ENCODE peak calls at places on chromosome 13, in eight cellular contexts. M is transverse colon, L is stomach, Y is breast epithelium, S is prostate gland, E is HCT116, Q is sigmoid colon, I is GM12891. W is an unnamed sample.

GRCh38 chr13:50357136-50357535 is 341.9 kb downstream of the KCNRG start:
- DNase-seq in M (no peak), L (no peak), Y (no peak), S (no peak), E (no peak), Q (no peak), I (no peak), W (no peak)

GRCh38 chr13:60258349-60258748 is 94.6 kb upstream of the DIAPH3 start:
- DNase-seq in M (no peak), L (no peak), Y (no peak), S (no peak), E (no peak), Q (no peak), I (no peak), W (no peak)

GRCh38 chr13:35694549-35695233 is 218.2 kb upstream of the MAB21L1 start:
- DNase-seq in M (no peak), L (no peak), Y (no peak), S (no peak), E (no peak), Q (no peak), I (no peak), W (no peak)

GRCh38 chr13:92649140-92649813 is 577.3 kb upstream of the GPC6 start:
- DNase-seq in M (no peak), L (no peak), Y (no peak), S (no peak), E (no peak), Q (no peak), I (no peak), W (no peak)

GRCh38 chr13:52348081-52348480 is 57.9 kb downstream of the THSD1 start:
- DNase-seq in M (no peak), L (no peak), Y (peak; percentile 42), S (no peak), E (peak; percentile 34), Q (no peak), I (no peak), W (no peak)

GRCh38 chr13:112674412-112675383 is 15.1 kb upstream of the ATP11A start:
- DNase-seq in M (no peak), L (no peak), Y (no peak), S (no peak), E (no peak), Q (no peak), I (no peak), W (no peak)

GRCh38 chr13:110492299-110493160 is 69.0 kb downstream of the RAB20 start:
- DNase-seq in M (no peak), L (no peak), Y (no peak), S (no peak), E (no peak), Q (no peak), I (no peak), W (no peak)

GRCh38 chr13:46630419-46631183 is 77.6 kb downstream of the LRCH1 start:
- DNase-seq in M (no peak), L (no peak), Y (no peak), S (no peak), E (no peak), Q (no peak), I (no peak), W (no peak)

GRCh38 chr13:68081051-68081450 is 850.9 kb upstream of the PCDH9 start:
- DNase-seq in M (no peak), L (no peak), Y (no peak), S (no peak), E (no peak), Q (no peak), I (no peak), W (no peak)

GRCh38 chr13:79859756-79860155 is 378.8 kb downstream of the NDFIP2 start:
- DNase-seq in M (no peak), L (no peak), Y (no peak), S (no peak), E (no peak), Q (no peak), I (no peak), W (no peak)

GRCh38 chr13:44373601-44374347 is at the start of gene SERP2:
- DNase-seq in M (no peak), L (no peak), Y (no peak), S (no peak), E (no peak), Q (peak; percentile 76), I (no peak), W (no peak)

GRCh38 chr13:73169971-73170370 is 111.2 kb downstream of the KLF5 start:
- DNase-seq in M (no peak), L (no peak), Y (no peak), S (no peak), E (no peak), Q (no peak), I (no peak), W (no peak)

GRCh38 chr13:73171242-73171641 is 112.4 kb downstream of the KLF5 start:
- DNase-seq in M (peak; percentile 63), L (no peak), Y (no peak), S (peak; percentile 31), E (no peak), Q (no peak), I (no peak), W (no peak)

GRCh38 chr13:73168226-73168992 is 109.6 kb downstream of the KLF5 start:
- DNase-seq in M (no peak), L (no peak), Y (no peak), S (no peak), E (no peak), Q (no peak), I (no peak), W (no peak)

GRCh38 chr13:73167046-73167820 is 108.4 kb downstream of the KLF5 start:
- DNase-seq in M (no peak), L (no peak), Y (no peak), S (no peak), E (no peak), Q (no peak), I (no peak), W (no peak)

GRCh38 chr13:73168993-73169401 is 110.2 kb downstream of the KLF5 start:
- DNase-seq in M (peak; percentile 21), L (peak; percentile 29), Y (peak; percentile 61), S (peak; percentile 67), E (no peak), Q (no peak), I (no peak), W (no peak)
- TF ChIP-seq POLR2AphosphoS5 in M (no peak), L (no peak), Y (no peak), S (peak; percentile 74), E (no peak), Q (no peak), I (no peak), W (no peak)

GRCh38 chr13:24161010-24161775 is 673 bp downstream of the SPATA13 start:
- DNase-seq in M (peak; percentile 58), L (peak; percentile 78), Y (no peak), S (peak; percentile 38), E (no peak), Q (peak; percentile 73), I (peak; percentile 54), W (peak; percentile 43)
- TF ChIP-seq POLR2A in M (no peak), L (peak; percentile 31), Y (no peak), S (no peak), E (no peak), Q (no peak), I (no peak), W (no peak)

DNA sequence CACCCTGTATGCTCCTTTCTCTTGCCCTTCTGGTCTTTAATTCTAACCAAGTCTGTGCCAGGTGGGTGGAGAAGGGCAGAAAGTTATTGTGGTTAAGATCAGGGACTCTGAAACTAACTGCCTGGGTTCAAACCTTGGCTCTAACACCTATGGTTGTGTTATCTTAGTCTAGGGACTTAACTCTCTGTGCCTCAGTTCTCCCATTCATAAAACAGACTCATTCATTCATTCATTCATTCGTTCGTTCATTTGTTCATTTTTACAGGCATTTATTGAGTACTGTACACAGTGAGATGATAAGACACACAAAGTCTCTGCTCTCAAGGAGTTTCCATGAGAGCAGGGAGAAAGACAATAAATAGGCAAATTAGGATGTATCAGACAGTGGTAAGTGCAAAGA is 30.1 kb downstream of the SOX21 start:
- DNase-seq in M (no peak), L (no peak), Y (no peak), S (no peak), E (no peak), Q (no peak), I (no peak), W (no peak)
- TF ChIP-seq POLR2AphosphoS5 in M (no peak), L (no peak), Y (no peak), S (no peak), E (no peak), Q (no peak), I (no peak), W (no peak)

GRCh38 chr13:24183741-24184182 is 23.2 kb downstream of the SPATA13 start:
- DNase-seq in M (peak; percentile 43), L (no peak), Y (no peak), S (no peak), E (no peak), Q (no peak), I (no peak), W (no peak)
- TF ChIP-seq POLR2A in M (no peak), L (no peak), Y (no peak), S (no peak), E (no peak), Q (no peak), I (no peak), W (no peak)

GRCh38 chr13:98206946-98207345 is 29.9 kb upstream of the RNF113B start:
- DNase-seq in M (no peak), L (no peak), Y (no peak), S (peak; percentile 53), E (no peak), Q (no peak), I (no peak), W (no peak)
- TF ChIP-seq POLR2AphosphoS5 in M (peak; percentile 19), L (no peak), Y (no peak), S (peak; percentile 71), E (no peak), Q (peak; percentile 87), I (no peak), W (no peak)

DNA sequence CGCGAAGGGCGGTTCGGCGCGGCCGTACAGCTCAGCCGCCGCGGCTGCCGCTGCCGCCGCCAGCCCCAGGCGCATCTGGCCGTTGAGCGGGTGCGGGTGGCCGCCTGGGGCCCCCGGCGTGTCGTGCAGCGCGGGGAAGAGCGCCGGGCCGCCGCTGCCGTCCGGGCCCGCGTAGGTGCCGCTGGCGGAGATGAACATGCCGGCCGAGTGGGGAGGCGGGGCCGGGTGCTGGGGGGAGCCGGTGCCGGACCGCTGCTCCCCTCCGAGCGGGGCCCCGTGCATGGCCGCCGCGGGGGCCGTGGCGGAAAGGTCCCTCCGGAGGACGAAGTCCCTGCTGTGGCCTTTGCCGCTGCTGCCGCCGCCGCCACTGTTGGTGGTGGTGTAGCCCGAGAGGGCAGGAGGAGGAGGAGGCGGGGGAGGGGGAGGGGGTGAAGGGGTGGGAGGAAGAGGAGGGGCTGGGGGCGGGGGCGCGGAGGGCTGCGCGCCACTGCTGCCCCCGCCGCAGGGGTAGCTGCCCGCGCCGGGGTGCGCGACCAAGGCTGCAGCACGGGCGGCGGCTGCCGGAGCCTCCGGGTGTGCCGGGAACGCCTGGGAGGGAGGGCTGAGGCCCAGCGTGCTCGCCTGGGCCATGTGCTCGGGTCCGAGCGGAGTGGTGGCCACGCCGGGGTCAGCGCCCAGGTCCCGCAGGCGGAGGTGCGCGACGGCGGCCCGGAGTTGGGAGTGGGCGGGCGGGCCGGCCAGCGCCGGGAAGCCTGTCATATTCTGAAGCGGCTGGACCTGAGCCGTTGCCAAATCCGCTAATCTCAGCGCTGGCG is 599 bp downstream of the ZIC5 start:
- DNase-seq in M (no peak), L (no peak), Y (no peak), S (no peak), E (no peak), Q (no peak), I (no peak), W (no peak)
- TF ChIP-seq POLR2A in M (no peak), L (no peak), Y (no peak), S (no peak), E (peak; percentile 51), Q (no peak), I (no peak), W (no peak)